ENCODE peak calls at places on chromosomes 4 and X, in four cellular contexts. V is A549, N is K562, I is GM12878. D is an unnamed sample.

GRCh38 chrX:109614951-109615350 is 10.0 kb downstream of the KCNE5 start:
- DNase-seq in N (no peak), I (no peak), V (no peak), D (no peak)

GRCh38 chr4:138609943-138610350 is 367.8 kb upstream of the SLC7A11 start:
- DNase-seq in V (no peak), I (no peak), N (peak), D (peak)

GRCh38 chr4:80412322-80412721 is 76.8 kb downstream of the CFAP299 start:
- DNase-seq in N (no peak), I (no peak), V (no peak), D (peak)

GRCh38 chr4:7052923-7053715 is 9.9 kb downstream of the TADA2B start:
- DNase-seq in N (no peak), V (no peak), I (no peak), D (no peak)

GRCh38 chr4:169485791-169486742 is 126.3 kb downstream of the NEK1 start:
- DNase-seq in N (peak), V (peak), I (peak), D (peak)

GRCh38 chr4:54498661-54499111 is 159.1 kb upstream of the KIT start:
- DNase-seq in N (no peak), I (no peak), V (peak), D (peak)

GRCh38 chrX:46326161-46326560 is 219.1 kb downstream of the ZNF674 start:
- DNase-seq in N (no peak), I (no peak), V (peak), D (peak)

GRCh38 chr4:183409956-183410355 is 34.5 kb upstream of the CDKN2AIP start:
- DNase-seq in I (no peak), N (no peak), V (no peak), D (no peak)

GRCh38 chrX:150854856-150855255 is 43.6 kb downstream of the CD99L2 start:
- DNase-seq in V (no peak), I (no peak), N (no peak), D (no peak)

GRCh38 chr4:5839751-5840674 is 52.9 kb downstream of the CRMP1 start:
- DNase-seq in N (no peak), I (no peak), V (no peak), D (no peak)

GRCh38 chr4:20256381-20256881 is 4.7 kb downstream of the SLIT2 start:
- DNase-seq in V (no peak), I (no peak), N (no peak), D (peak)

GRCh38 chr4:76989391-76990061 is 40.0 kb downstream of the SEPTIN11 start:
- DNase-seq in V (no peak), N (no peak), I (no peak), D (no peak)

GRCh38 chr4:20615492-20616136 is 84.6 kb upstream of the PACRGL start:
- DNase-seq in N (no peak), V (no peak), I (no peak), D (no peak)

GRCh38 chr4:663046-663437 is 11.0 kb downstream of the ATP5ME start:
- DNase-seq in N (no peak), I (no peak), V (no peak), D (no peak)

GRCh38 chrX:119391279-119391678 is 7.9 kb upstream of the SLC25A43 start:
- DNase-seq in V (peak), I (no peak), N (peak), D (peak)

GRCh38 chrX:125198546-125198945 is 121.1 kb upstream of the TEX13C start:
- DNase-seq in V (no peak), I (no peak), N (no peak), D (no peak)

GRCh38 chr4:146113171-146113570 is 62.3 kb upstream of the LSM6 start:
- DNase-seq in N (no peak), I (no peak), V (no peak), D (no peak)

GRCh38 chr4:184383497-184384055 is 90.8 kb downstream of the IRF2 start:
- DNase-seq in I (no peak), V (peak), N (peak), D (peak)

GRCh38 chr4:17260395-17260907 is 251.4 kb downstream of the QDPR start:
- DNase-seq in V (no peak), I (no peak), N (peak), D (no peak)

GRCh38 chr4:7624361-7624760 is 189.6 kb upstream of the PSAPL1 start:
- DNase-seq in V (no peak), N (no peak), I (no peak), D (no peak)

GRCh38 chrX:82333575-82333974 is 1131.7 kb downstream of the SH3BGRL start:
- DNase-seq in N (no peak), I (no peak), V (no peak), D (no peak)

GRCh38 chr4:71487324-71487677 is 148.5 kb downstream of the SLC4A4 start:
- DNase-seq in V (no peak), N (no peak), I (no peak), D (no peak)

GRCh38 chr4:39068907-39069306 is 6.9 kb downstream of the KLHL5 start:
- DNase-seq in N (peak), V (no peak), I (no peak), D (no peak)

GRCh38 chr4:180335571-180335970 is 1907.6 kb upstream of the TENM3 start:
- DNase-seq in N (no peak), I (no peak), V (no peak), D (no peak)

GRCh38 chr4:132992686-132993085 is 156.4 kb upstream of the PCDH10 start:
- DNase-seq in I (no peak), N (no peak), V (no peak), D (no peak)

GRCh38 chr4:1290165-1290977 is 680 bp downstream of the MAEA start:
- DNase-seq in V (peak), N (peak), I (no peak), D (peak)

GRCh38 chr4:166012129-166013078 is 139.4 kb downstream of the TLL1 start:
- DNase-seq in V (no peak), N (no peak), I (no peak), D (no peak)

GRCh38 chr4:955161-955921 is 18.0 kb downstream of the DGKQ start:
- DNase-seq in V (no peak), I (no peak), N (no peak), D (no peak)

GRCh38 chr4:4349902-4350301 is 37.0 kb upstream of the NSG1 start:
- DNase-seq in I (no peak), V (no peak), N (no peak), D (no peak)

GRCh38 chrX:108270739-108271396 is 167.4 kb downstream of the COL4A6 start:
- DNase-seq in V (no peak), I (no peak), N (no peak), D (peak)

GRCh38 chr4:169348541-169348940 is 77.8 kb upstream of the SH3RF1 start:
- DNase-seq in V (no peak), N (no peak), I (no peak), D (no peak)

GRCh38 chr4:83639849-83640493 is 104.1 kb downstream of the GPAT3 start:
- DNase-seq in I (peak), N (peak), V (peak), D (peak)

DNA sequence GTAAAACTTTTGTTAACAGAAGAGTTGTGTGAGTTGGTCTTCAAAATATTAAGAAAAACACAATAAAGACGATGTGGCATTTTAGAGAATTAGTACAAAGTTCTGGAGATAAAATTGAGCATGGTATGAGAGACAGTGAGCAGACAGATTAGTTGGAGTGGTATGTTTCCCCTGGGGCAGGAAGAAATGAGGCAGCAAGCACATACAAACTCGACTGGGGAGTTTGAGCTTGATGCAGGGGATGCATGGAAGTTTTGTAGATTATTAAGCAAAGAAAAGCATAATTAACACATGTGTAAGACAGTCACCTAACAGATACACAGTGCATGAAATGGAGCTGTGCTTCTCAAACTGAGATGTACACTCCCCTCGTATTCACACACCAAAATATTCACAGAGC is 58.1 kb upstream of the IL2 start:
- DNase-seq in V (no peak), I (no peak), N (no peak), D (no peak)
- TF ChIP-seq ELK1 in V (no peak), I (no peak), N (no peak), D (no peak)

DNA sequence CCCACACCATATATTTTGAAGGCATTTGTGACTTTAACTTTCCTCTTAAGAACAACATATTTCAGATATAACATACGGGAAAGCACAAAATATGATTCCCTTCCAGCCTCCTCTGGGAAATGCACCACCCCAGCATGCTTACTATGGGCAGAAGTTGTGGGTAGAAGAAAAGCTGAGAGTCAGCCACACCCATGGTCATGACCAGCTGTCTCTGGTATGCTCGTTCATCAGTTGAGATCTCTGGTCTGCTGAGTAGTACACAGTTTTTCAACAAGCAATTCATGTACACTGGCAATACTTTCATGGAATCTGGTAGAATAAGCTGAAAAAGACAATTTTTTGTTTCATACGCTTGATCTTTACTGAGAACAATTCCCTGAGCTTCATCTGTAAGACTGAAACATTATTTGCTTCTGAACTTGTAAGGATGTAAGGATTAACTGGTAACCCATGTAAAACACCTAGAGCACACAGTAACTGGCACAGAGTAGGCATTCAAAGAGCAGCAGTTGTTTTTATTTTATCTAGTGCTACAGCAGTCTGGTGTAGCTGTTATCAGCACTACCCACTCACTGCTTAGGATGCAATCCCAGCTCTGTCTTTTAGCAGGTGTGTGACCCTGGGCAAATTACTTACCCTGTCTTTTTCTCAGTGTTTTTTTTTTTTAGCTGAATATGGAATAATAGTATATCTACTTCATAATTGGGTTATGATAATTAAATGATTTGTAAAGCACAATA is 47.6 kb downstream of the METTL14 start:
- DNase-seq in N (peak), V (no peak), I (no peak), D (peak)
- TF ChIP-seq ELK1 in N (no peak), V (no peak), I (no peak), D (no peak)

DNA sequence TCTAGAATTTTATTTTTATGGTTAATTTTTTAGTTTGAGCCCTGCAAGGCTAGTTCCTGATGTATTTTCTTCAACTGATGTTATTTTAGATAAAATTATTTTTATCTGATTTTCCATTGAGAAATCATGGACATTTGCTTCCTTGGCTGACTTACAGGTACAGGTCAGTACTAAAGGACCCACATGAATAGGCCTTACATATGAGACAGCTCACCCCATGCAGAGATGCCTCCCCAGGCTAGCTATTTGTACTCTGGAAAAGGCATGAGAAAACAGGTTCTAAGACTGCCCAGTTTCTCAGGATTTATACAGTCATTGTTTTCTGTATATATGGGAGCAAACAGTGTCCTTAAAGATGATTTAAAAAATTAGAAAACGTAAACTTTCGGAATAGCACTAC is 255.5 kb downstream of the BMPR1B start:
- DNase-seq in N (no peak), I (no peak), V (no peak), D (no peak)
- TF ChIP-seq ELK1 in N (no peak), I (no peak), V (no peak), D (no peak)

GRCh38 chrX:13373807-13374187 is 53.9 kb upstream of the ATXN3L start:
- DNase-seq in I (no peak), N (peak), V (no peak), D (peak)
- TF ChIP-seq ELK1 in I (no peak), N (no peak), V (no peak), D (no peak)

GRCh38 chr4:66572949-66573348 is 902.7 kb upstream of the EPHA5 start:
- DNase-seq in I (no peak), V (peak), N (no peak), D (peak)
- TF ChIP-seq ELK1 in I (no peak), V (no peak), N (no peak), D (no peak)

GRCh38 chr4:90145331-90145730 is 18.1 kb downstream of the CCSER1 start:
- DNase-seq in N (no peak), I (no peak), V (no peak), D (no peak)
- TF ChIP-seq ELK1 in N (no peak), I (no peak), V (no peak), D (no peak)

DNA sequence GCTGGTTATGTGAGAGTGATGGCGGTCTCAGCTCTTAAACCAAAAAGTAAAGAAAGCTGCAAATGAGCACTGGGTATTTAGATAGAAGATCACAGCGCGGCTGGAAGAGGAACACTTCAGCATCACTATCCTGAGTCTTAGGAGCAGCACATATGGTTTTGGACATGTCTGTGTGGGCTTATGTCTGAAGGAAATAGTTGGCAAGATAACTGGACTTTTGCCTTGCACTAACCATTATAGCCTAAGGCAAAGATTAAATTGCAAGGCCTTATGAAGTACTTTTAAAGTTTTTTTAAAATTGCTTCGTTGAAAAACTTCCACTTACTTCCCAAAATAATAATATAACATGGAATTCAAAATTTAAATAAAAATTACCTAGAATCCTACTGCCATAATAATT is 4.6 kb upstream of the RAB9A start:
- DNase-seq in I (no peak), V (no peak), N (no peak), D (no peak)
- TF ChIP-seq ELK1 in I (no peak), V (no peak), N (no peak), D (no peak)

GRCh38 chr4:152935661-152936445 is at the start of gene FHDC1:
- DNase-seq in N (peak), I (no peak), V (peak), D (no peak)
- TF ChIP-seq ELK1 in N (no peak), I (no peak), V (no peak), D (no peak)

GRCh38 chrX:3527166-3527565 is 180.7 kb upstream of the MXRA5 start:
- DNase-seq in V (no peak), N (no peak), I (no peak), D (peak)
- TF ChIP-seq ELK1 in V (no peak), N (no peak), I (no peak), D (no peak)

GRCh38 chrX:10618911-10619310 is 1.5 kb downstream of the MID1 start:
- DNase-seq in N (no peak), I (no peak), V (no peak), D (no peak)
- TF ChIP-seq ELK1 in N (no peak), I (no peak), V (no peak), D (no peak)